ENCODE peak calls at places on chromosomes 4 and X, in nine cellular contexts. E is endothelial cell; M is psoas muscle; Y is stimulated activated CD4-positive, alpha-beta T cell treated with anti-CD3 and anti-CD28 coated beads, TNF-alpha, amount 100 ng/mL, for 48 hours; N is AG08395; P is activated CD4-positive, alpha-beta T cell treated with anti-CD3 and anti-CD28 coated beads, Interleukin-2, amount 10 ng/mL, durations not matched to agents 7 days and 5 days; J is smooth muscle cell of the brain vasculature; F is NCI-H748 treated with DMSO at 0.1 percent for 48 hours; T is brain microvascular endothelial cell. W is an unnamed sample.

GRCh38 chr4:69951602-69952001 is 13.9 kb downstream of the CSN2 start:
- DNase-seq in Y (no peak), E (no peak), J (no peak), M (no peak), N (no peak), T (peak; percentile 16), F (no peak), P (no peak), W (no peak)

GRCh38 chr4:176350671-176351070 is 30.9 kb downstream of the SPCS3 start:
- DNase-seq in N (no peak), P (no peak), M (no peak), F (no peak), Y (no peak), T (no peak), J (no peak), E (no peak), W (no peak)

GRCh38 chr4:186918466-186918865 is 194.8 kb upstream of the FAT1 start:
- DNase-seq in E (no peak), T (no peak), Y (no peak), F (no peak), M (no peak), J (no peak), P (no peak), N (no peak), W (no peak)

GRCh38 chr4:26410385-26411293 is 79.6 kb downstream of the CCKAR start:
- DNase-seq in M (no peak), Y (peak; percentile 3), P (peak; percentile 72), F (peak; percentile 15), E (peak; percentile 55), T (peak; percentile 70), J (peak; percentile 33), N (peak; percentile 49), W (no peak)

GRCh38 chr4:2771264-2771663 is 15.1 kb upstream of the TNIP2 start:
- DNase-seq in Y (no peak), N (no peak), J (no peak), P (no peak), M (peak; percentile 8), E (no peak), F (no peak), T (no peak), W (no peak)

GRCh38 chr4:80484707-80485106 is 149.2 kb downstream of the CFAP299 start:
- DNase-seq in F (no peak), M (no peak), N (no peak), Y (no peak), E (no peak), T (no peak), P (no peak), J (no peak), W (no peak)

GRCh38 chr4:38310446-38311043 is 350.3 kb downstream of the PTTG2 start:
- DNase-seq in Y (peak; percentile 41), N (no peak), T (no peak), F (no peak), E (no peak), P (peak; percentile 87), J (no peak), M (no peak), W (peak; percentile 49)

GRCh38 chrX:82141942-82142341 is 940.0 kb downstream of the SH3BGRL start:
- DNase-seq in F (no peak), N (no peak), J (no peak), Y (no peak), E (no peak), P (peak; percentile 37), M (no peak), T (no peak), W (no peak)

GRCh38 chr4:2080429-2081300 is 21.5 kb downstream of the NAT8L start:
- DNase-seq in Y (no peak), M (no peak), N (no peak), P (no peak), T (no peak), F (no peak), J (no peak), E (no peak), W (no peak)

GRCh38 chr4:148998719-148999118 is 556.5 kb upstream of the NR3C2 start:
- DNase-seq in N (no peak), F (no peak), J (no peak), P (no peak), M (no peak), Y (no peak), T (peak; percentile 10), E (peak; percentile 29), W (no peak)

GRCh38 chr4:43550981-43551627 is 658.6 kb downstream of the GRXCR1 start:
- DNase-seq in Y (no peak), M (no peak), J (no peak), N (no peak), F (no peak), T (no peak), E (no peak), P (no peak), W (no peak)

GRCh38 chr4:90845777-90846176 is 718.6 kb downstream of the CCSER1 start:
- DNase-seq in Y (no peak), M (no peak), J (no peak), N (no peak), P (no peak), T (no peak), E (no peak), F (no peak), W (no peak)

GRCh38 chr4:150664935-150665334 is 83.0 kb downstream of the MAB21L2 start:
- DNase-seq in E (no peak), T (peak; percentile 15), Y (no peak), J (no peak), N (no peak), P (no peak), M (no peak), F (no peak), W (no peak)

GRCh38 chr4:2250003-2250763 is 8.3 kb upstream of the HAUS3 start:
- DNase-seq in J (no peak), E (no peak), M (no peak), P (no peak), Y (no peak), N (no peak), F (no peak), T (no peak), W (no peak)

GRCh38 chr4:121057466-121057911 is 14.8 kb downstream of the NDNF start:
- DNase-seq in J (no peak), P (no peak), N (no peak), T (no peak), E (peak; percentile 31), F (no peak), Y (no peak), M (peak; percentile 39), W (no peak)

GRCh38 chr4:152831416-152831815 is 51.7 kb downstream of the ARFIP1 start:
- DNase-seq in E (no peak), F (no peak), M (no peak), T (no peak), J (no peak), Y (no peak), N (peak; percentile 4), P (no peak), W (no peak)

GRCh38 chr4:78653655-78654054 is 102.1 kb downstream of the ANXA3 start:
- DNase-seq in J (no peak), T (peak; percentile 47), P (no peak), M (no peak), F (no peak), E (no peak), Y (no peak), N (no peak), W (no peak)

GRCh38 chrX:14591976-14592375 is 62.6 kb downstream of the GLRA2 start:
- DNase-seq in M (no peak), E (no peak), Y (no peak), F (no peak), T (no peak), N (peak; percentile 48), P (no peak), J (no peak), W (no peak)